ENCODE peak calls at places on chromosome 22, in six cellular contexts. One of them, this sample, is unnamed.

GRCh38 chr22:44546686-44547310 is 48.8 kb upstream of the RTL6 start:
- DNase-seq in H1: no peak
- DNase-seq in HCT116: no peak
- DNase-seq in HepG2: no peak
- DNase-seq in K562: no peak
- DNase-seq in GM12878: no peak
- DNase-seq in this sample: no peak

GRCh38 chr22:50674606-50675552 is 2.3 kb downstream of the SHANK3 start:
- DNase-seq in H1: peak; percentile 57
- DNase-seq in HCT116: peak; percentile 61
- DNase-seq in HepG2: peak; percentile 32
- DNase-seq in K562: peak; percentile 14
- DNase-seq in GM12878: no peak
- DNase-seq in this sample: peak; percentile 56

GRCh38 chr22:21982338-21982965 is at the start of gene TOP3B:
- DNase-seq in H1: no peak
- DNase-seq in HCT116: peak; percentile 43
- DNase-seq in HepG2: peak; percentile 52
- DNase-seq in K562: peak; percentile 100
- DNase-seq in GM12878: peak; percentile 17
- DNase-seq in this sample: peak; percentile 48

GRCh38 chr22:24153353-24153752 is 27.9 kb upstream of the SUSD2 start:
- DNase-seq in H1: no peak
- DNase-seq in HCT116: no peak
- DNase-seq in HepG2: no peak
- DNase-seq in K562: no peak
- DNase-seq in GM12878: no peak
- DNase-seq in this sample: no peak

GRCh38 chr22:37007666-37008065 is 11.6 kb downstream of the TST start:
- DNase-seq in H1: no peak
- DNase-seq in HCT116: no peak
- DNase-seq in HepG2: no peak
- DNase-seq in K562: no peak
- DNase-seq in GM12878: no peak
- DNase-seq in this sample: no peak

GRCh38 chr22:35437038-35437437 is 37.1 kb downstream of the MCM5 start:
- DNase-seq in H1: peak; percentile 56
- DNase-seq in HCT116: peak; percentile 38
- DNase-seq in HepG2: no peak
- DNase-seq in K562: peak; percentile 58
- DNase-seq in GM12878: no peak
- DNase-seq in this sample: no peak

GRCh38 chr22:33579448-33580093 is 340.7 kb downstream of the LARGE1 start:
- DNase-seq in H1: peak; percentile 53
- DNase-seq in HCT116: peak; percentile 1
- DNase-seq in HepG2: peak; percentile 81
- DNase-seq in K562: peak; percentile 41
- DNase-seq in GM12878: no peak
- DNase-seq in this sample: peak; percentile 33

GRCh38 chr22:42757475-42757874 is 36.8 kb upstream of the A4GALT start:
- DNase-seq in H1: no peak
- DNase-seq in HCT116: no peak
- DNase-seq in HepG2: no peak
- DNase-seq in K562: no peak
- DNase-seq in GM12878: no peak
- DNase-seq in this sample: peak; percentile 30

GRCh38 chr22:27512283-27512761 is 289.2 kb downstream of the MN1 start:
- DNase-seq in H1: no peak
- DNase-seq in HCT116: no peak
- DNase-seq in HepG2: no peak
- DNase-seq in K562: no peak
- DNase-seq in GM12878: no peak
- DNase-seq in this sample: no peak

GRCh38 chr22:19105867-19106802 is 16.1 kb downstream of the DGCR2 start:
- DNase-seq in H1: no peak
- DNase-seq in HCT116: no peak
- DNase-seq in HepG2: no peak
- DNase-seq in K562: peak; percentile 64
- DNase-seq in GM12878: no peak
- DNase-seq in this sample: no peak

GRCh38 chr22:35604671-35605457 is 12.3 kb downstream of the MB start:
- DNase-seq in H1: no peak
- DNase-seq in HCT116: no peak
- DNase-seq in HepG2: no peak
- DNase-seq in K562: peak; percentile 11
- DNase-seq in GM12878: no peak
- DNase-seq in this sample: no peak

GRCh38 chr22:26707581-26707980 is 50.2 kb downstream of the MIAT start:
- DNase-seq in H1: no peak
- DNase-seq in HCT116: no peak
- DNase-seq in HepG2: no peak
- DNase-seq in K562: no peak
- DNase-seq in GM12878: no peak
- DNase-seq in this sample: no peak

GRCh38 chr22:28799125-28799833 is 1.1 kb downstream of the XBP1 start:
- DNase-seq in H1: no peak
- DNase-seq in HCT116: peak; percentile 35
- DNase-seq in HepG2: peak; percentile 70
- DNase-seq in K562: peak; percentile 54
- DNase-seq in GM12878: no peak
- DNase-seq in this sample: no peak

GRCh38 chr22:27783436-27784098 is 18.0 kb downstream of the MN1 start:
- DNase-seq in H1: no peak
- DNase-seq in HCT116: no peak
- DNase-seq in HepG2: no peak
- DNase-seq in K562: no peak
- DNase-seq in GM12878: no peak
- DNase-seq in this sample: no peak

GRCh38 chr22:32202539-32203180 is 2.2 kb downstream of the RFPL2 start:
- DNase-seq in H1: no peak
- DNase-seq in HCT116: peak; percentile 50
- DNase-seq in HepG2: peak; percentile 68
- DNase-seq in K562: peak; percentile 22
- DNase-seq in GM12878: no peak
- DNase-seq in this sample: peak; percentile 25

GRCh38 chr22:37418627-37419369 is 8.5 kb downstream of the ELFN2 start:
- DNase-seq in H1: no peak
- DNase-seq in HCT116: no peak
- DNase-seq in HepG2: no peak
- DNase-seq in K562: no peak
- DNase-seq in GM12878: no peak
- DNase-seq in this sample: no peak

GRCh38 chr22:36397081-36397766 is 9.5 kb upstream of the MYH9 start:
- DNase-seq in H1: no peak
- DNase-seq in HCT116: no peak
- DNase-seq in HepG2: peak; percentile 80
- DNase-seq in K562: no peak
- DNase-seq in GM12878: no peak
- DNase-seq in this sample: no peak

GRCh38 chr22:22787805-22788459 is 99.7 kb upstream of the IGLL5 start:
- DNase-seq in H1: no peak
- DNase-seq in HCT116: peak; percentile 44
- DNase-seq in HepG2: peak; percentile 30
- DNase-seq in K562: peak; percentile 98
- DNase-seq in GM12878: no peak
- DNase-seq in this sample: peak; percentile 22

GRCh38 chr22:44371741-44372525 is 59.2 kb upstream of the SHISAL1 start:
- DNase-seq in H1: no peak
- DNase-seq in HCT116: no peak
- DNase-seq in HepG2: no peak
- DNase-seq in K562: no peak
- DNase-seq in GM12878: no peak
- DNase-seq in this sample: no peak

GRCh38 chr22:49753961-49754673 is 73.6 kb downstream of the BRD1 start:
- DNase-seq in H1: no peak
- DNase-seq in HCT116: no peak
- DNase-seq in HepG2: no peak
- DNase-seq in K562: no peak
- DNase-seq in GM12878: no peak
- DNase-seq in this sample: no peak

GRCh38 chr22:30920407-30920806 is 48.2 kb downstream of the MORC2 start:
- DNase-seq in H1: peak; percentile 43
- DNase-seq in HCT116: peak; percentile 32
- DNase-seq in HepG2: peak; percentile 32
- DNase-seq in K562: peak; percentile 76
- DNase-seq in GM12878: peak; percentile 27
- DNase-seq in this sample: peak; percentile 50

GRCh38 chr22:45671051-45671782 is 417 bp upstream of the ATXN10 start:
- DNase-seq in H1: peak; percentile 73
- DNase-seq in HCT116: no peak
- DNase-seq in HepG2: no peak
- DNase-seq in K562: no peak
- DNase-seq in GM12878: no peak
- DNase-seq in this sample: peak; percentile 71
- TF ChIP-seq ZNF274 in H1: no peak
- TF ChIP-seq ZNF274 in HCT116: no peak
- TF ChIP-seq ZNF274 in HepG2: no peak
- TF ChIP-seq ZNF274 in K562: no peak
- TF ChIP-seq ZNF274 in GM12878: no peak
- TF ChIP-seq ZNF274 in this sample: no peak

DNA sequence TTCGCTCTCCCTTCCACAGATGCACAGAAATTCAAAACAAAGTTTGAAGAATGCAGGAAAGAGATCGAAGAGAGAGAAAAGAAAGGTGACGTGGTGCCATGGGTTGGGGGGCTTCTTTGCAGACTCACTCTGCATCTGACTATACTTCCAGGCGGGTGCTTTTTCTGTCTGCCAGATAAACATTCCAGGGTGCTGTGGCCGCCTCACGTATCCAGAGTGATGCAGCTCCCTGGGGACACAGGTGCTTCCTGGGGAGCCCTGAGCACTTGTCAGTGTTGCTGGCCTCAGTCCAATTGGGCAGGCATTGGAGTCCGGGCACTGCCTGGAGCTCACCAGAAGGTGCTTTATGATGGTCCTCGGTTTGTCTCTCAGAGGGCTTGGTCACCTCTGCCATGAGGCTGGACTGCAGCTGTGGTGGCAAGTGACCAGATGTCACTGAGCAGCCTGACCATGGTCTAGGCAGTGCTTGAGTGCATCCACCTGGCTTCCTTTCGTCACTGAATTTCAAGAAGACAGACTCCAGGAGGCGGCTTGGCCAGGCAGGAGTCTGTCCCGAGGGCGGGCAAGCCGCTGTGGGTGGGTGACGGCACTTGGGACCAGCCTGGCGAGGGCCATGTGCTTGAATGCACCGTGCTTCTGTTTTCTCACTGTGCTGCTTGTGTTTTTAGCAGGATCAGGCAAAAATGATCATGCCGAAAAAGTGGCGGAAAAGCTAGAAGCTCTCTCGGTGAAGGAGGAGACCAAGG is 5.1 kb upstream of the ZDHHC8 start:
- DNase-seq in H1: no peak
- DNase-seq in HCT116: no peak
- DNase-seq in HepG2: no peak
- DNase-seq in K562: no peak
- DNase-seq in GM12878: no peak
- DNase-seq in this sample: no peak
- H3K4me1 ChIP-seq in H1: no peaks in the 10 kb centered on the region
- H3K4me1 ChIP-seq in HCT116: peaks cover 8% of the 10 kb centered on the region
- H3K4me1 ChIP-seq in HepG2: peaks cover 43% of the 10 kb centered on the region
- H3K4me1 ChIP-seq in K562: peaks cover 3% of the 10 kb centered on the region
- H3K4me1 ChIP-seq in GM12878: peaks cover 3% of the 10 kb centered on the region
- H3K4me1 ChIP-seq in this sample: peaks cover 8% of the 10 kb centered on the region

DNA sequence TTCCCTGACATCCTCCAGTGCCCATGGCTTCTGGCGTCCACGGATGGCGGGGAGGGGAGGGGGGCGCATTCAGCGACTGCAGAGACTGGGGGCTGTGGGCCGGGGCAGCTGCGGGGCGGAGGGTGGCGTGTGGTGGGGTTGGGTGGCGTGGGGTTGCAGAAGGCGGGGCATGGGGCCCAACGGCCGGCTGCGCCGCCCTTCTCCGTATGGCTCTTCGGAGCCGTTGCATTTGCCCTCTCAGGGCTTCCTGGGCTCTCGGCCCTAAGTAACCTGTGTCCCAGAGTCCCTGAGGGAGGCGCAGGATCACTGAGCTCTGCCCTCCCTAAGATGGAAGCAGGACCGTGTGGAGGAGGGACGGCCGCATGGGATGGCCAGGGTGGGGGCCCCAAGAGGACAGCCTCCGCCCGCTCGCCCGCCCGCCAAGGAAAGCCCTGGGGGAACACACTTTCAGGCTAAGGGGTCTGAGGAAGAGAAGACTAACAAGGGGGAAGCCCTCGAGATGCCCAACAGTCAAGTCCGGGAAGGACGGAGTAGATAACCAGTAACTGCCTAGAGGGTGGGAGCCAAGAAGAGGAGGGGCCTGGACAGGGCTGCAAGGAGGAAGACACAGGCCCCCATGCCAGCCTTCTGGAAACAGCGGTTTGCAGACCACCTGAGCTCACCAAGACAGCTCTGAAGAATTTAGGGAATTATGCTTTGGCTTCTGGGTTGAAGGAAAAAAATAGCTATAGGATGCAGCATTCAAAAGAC is 9.2 kb upstream of the AIFM3 start:
- DNase-seq in H1: no peak
- DNase-seq in HCT116: no peak
- DNase-seq in HepG2: no peak
- DNase-seq in K562: no peak
- DNase-seq in GM12878: no peak
- DNase-seq in this sample: no peak
- TF ChIP-seq ZNF274 in H1: no peak
- TF ChIP-seq ZNF274 in HCT116: no peak
- TF ChIP-seq ZNF274 in HepG2: no peak
- TF ChIP-seq ZNF274 in K562: no peak
- TF ChIP-seq ZNF274 in GM12878: no peak
- TF ChIP-seq ZNF274 in this sample: no peak

GRCh38 chr22:46607483-46608114 is 12.6 kb upstream of the GRAMD4 start:
- DNase-seq in H1: no peak
- DNase-seq in HCT116: no peak
- DNase-seq in HepG2: no peak
- DNase-seq in K562: no peak
- DNase-seq in GM12878: no peak
- DNase-seq in this sample: no peak

GRCh38 chr22:46609724-46610161 is 10.4 kb upstream of the GRAMD4 start:
- DNase-seq in H1: no peak
- DNase-seq in HCT116: no peak
- DNase-seq in HepG2: no peak
- DNase-seq in K562: no peak
- DNase-seq in GM12878: no peak
- DNase-seq in this sample: no peak

GRCh38 chr22:46610345-46610744 is 9.8 kb upstream of the GRAMD4 start:
- DNase-seq in H1: no peak
- DNase-seq in HCT116: no peak
- DNase-seq in HepG2: no peak
- DNase-seq in K562: no peak
- DNase-seq in GM12878: no peak
- DNase-seq in this sample: no peak

GRCh38 chr22:46611189-46611588 is 9.0 kb upstream of the GRAMD4 start:
- DNase-seq in H1: no peak
- DNase-seq in HCT116: no peak
- DNase-seq in HepG2: no peak
- DNase-seq in K562: no peak
- DNase-seq in GM12878: no peak
- DNase-seq in this sample: no peak

DNA sequence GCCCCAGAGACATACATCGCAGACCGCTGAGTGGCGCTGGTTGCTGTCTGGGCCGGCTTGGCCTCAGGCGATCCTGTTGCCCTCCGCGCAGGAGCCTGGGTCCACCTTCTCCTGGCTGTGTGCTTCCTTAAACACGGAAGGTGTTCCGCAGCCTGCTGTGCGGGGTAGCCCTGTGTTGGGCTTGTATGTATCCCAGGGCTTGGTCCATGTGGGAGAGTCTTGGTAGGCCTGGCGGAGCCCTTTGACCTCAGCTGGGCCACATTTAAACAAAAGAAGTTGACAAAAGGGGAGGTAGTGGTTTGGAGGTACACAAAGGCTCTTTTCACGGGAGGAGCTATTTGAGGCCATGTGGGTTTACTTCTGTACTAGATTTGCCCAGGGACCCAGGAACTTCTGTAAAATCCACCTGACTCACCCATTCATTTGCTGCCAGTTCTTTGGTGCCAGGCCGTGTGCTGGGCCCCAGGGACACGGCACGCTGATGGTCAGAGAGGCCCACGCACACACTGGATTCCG is 11.0 kb upstream of the GRAMD4 start:
- DNase-seq in H1: no peak
- DNase-seq in HCT116: no peak
- DNase-seq in HepG2: peak; percentile 92
- DNase-seq in K562: no peak
- DNase-seq in GM12878: no peak
- DNase-seq in this sample: no peak
- H3K4me1 ChIP-seq in H1: peaks cover 6% of the 10 kb centered on the region
- H3K4me1 ChIP-seq in HCT116: no peaks in the 10 kb centered on the region
- H3K4me1 ChIP-seq in HepG2: peaks cover 61% of the 10 kb centered on the region
- H3K4me1 ChIP-seq in K562: peaks cover 4% of the 10 kb centered on the region
- H3K4me1 ChIP-seq in GM12878: peaks cover 24% of the 10 kb centered on the region
- H3K4me1 ChIP-seq in this sample: peaks cover 7% of the 10 kb centered on the region

This sample was measured in NT2/D1.